ENCODE peak calls at places on chromosomes 16 and 17, in seven cellular contexts. L, E, N, H, R, W and P are unnamed samples.

GRCh38 chr16:28563218-28563617 is 9.5 kb downstream of the SGF29 start:
- DNase-seq in L (no peak), E (no peak), N (no peak), H (no peak), R (no peak), W (no peak), P (no peak)

GRCh38 chr17:78258323-78259229 is 27.1 kb downstream of the TMEM235 start:
- DNase-seq in L (no peak), E (no peak), N (no peak), H (no peak), R (peak), W (no peak), P (peak)

GRCh38 chr16:79001156-79001997 is 599.2 kb downstream of the MAF start:
- DNase-seq in L (no peak), E (no peak), N (no peak), H (no peak), R (no peak), W (no peak), P (no peak)

GRCh38 chr17:5971969-5972368 is 98.2 kb upstream of the WSCD1 start:
- DNase-seq in L (no peak), E (no peak), N (no peak), H (no peak), R (no peak), W (no peak), P (no peak)

GRCh38 chr16:67468731-67469130 is 12.2 kb downstream of the ATP6V0D1 start:
- DNase-seq in L (no peak), E (no peak), N (no peak), H (no peak), R (no peak), W (no peak), P (no peak)

GRCh38 chr16:27311449-27311831 is 2.3 kb upstream of the IL4R start:
- DNase-seq in L (no peak), E (no peak), N (no peak), H (no peak), R (no peak), W (no peak), P (no peak)

GRCh38 chr17:68399638-68400403 is 57.5 kb downstream of the WIPI1 start:
- DNase-seq in L (no peak), E (no peak), N (no peak), H (no peak), R (peak), W (peak), P (no peak)

GRCh38 chr16:86061771-86062170 is 162.8 kb downstream of the IRF8 start:
- DNase-seq in L (no peak), E (no peak), N (no peak), H (no peak), R (no peak), W (no peak), P (no peak)

GRCh38 chr17:81863123-81863675 is 2.9 kb upstream of the P4HB start:
- DNase-seq in L (no peak), E (no peak), N (no peak), H (no peak), R (no peak), W (no peak), P (no peak)

GRCh38 chr17:53137919-53138318 is 684.8 kb upstream of the KIF2B start:
- DNase-seq in L (no peak), E (no peak), N (no peak), H (no peak), R (no peak), W (no peak), P (peak)

GRCh38 chr16:57128787-57129389 is 36.5 kb downstream of the CPNE2 start:
- DNase-seq in L (no peak), E (no peak), N (no peak), H (no peak), R (no peak), W (no peak), P (no peak)